ENCODE peak calls at places on chromosomes 12 and 14, in six cellular contexts. B is heart left ventricle, U is left ventricle myocardium inferior, N is lung, O is gastrocnemius medialis, H is left lung. E is an unnamed sample. For H3K4me1, the result is how much of the 10 kb centered on the place peaks cover.

GRCh38 chr14:88667555-88668273 is 104.9 kb downstream of the ZC3H14 start:
- DNase-seq in B (peak), N (peak), H (no peak), U (no peak), O (peak), E (peak)

GRCh38 chr14:70714055-70714550 is 72.4 kb downstream of the TTC9 start:
- DNase-seq in O (no peak), U (no peak), H (no peak), B (peak), N (no peak), E (peak)

GRCh38 chr14:80902608-80903007 is 38.9 kb downstream of the CEP128 start:
- DNase-seq in N (no peak), O (no peak), U (no peak), B (no peak), H (no peak), E (no peak)

GRCh38 chr12:46269429-46270241 is 792 bp upstream of the SLC38A1 start:
- DNase-seq in B (no peak), U (no peak), N (no peak), O (no peak), H (no peak), E (peak)

GRCh38 chr12:30450872-30451271 is 244.8 kb downstream of the IPO8 start:
- DNase-seq in B (no peak), N (no peak), U (no peak), H (no peak), O (no peak), E (no peak)

GRCh38 chr14:71262466-71262865 is 355.2 kb downstream of the PCNX1 start:
- DNase-seq in B (no peak), O (no peak), N (no peak), U (no peak), H (no peak), E (no peak)

GRCh38 chr12:68349083-68349700 is 17.0 kb upstream of the MDM1 start:
- DNase-seq in H (no peak), B (no peak), O (no peak), N (no peak), U (no peak), E (no peak)

GRCh38 chr12:40819427-40820108 is 127.3 kb downstream of the CNTN1 start:
- DNase-seq in N (no peak), B (no peak), H (no peak), U (no peak), O (no peak), E (peak)

GRCh38 chr12:3142386-3142785 is 65.2 kb downstream of the TSPAN9 start:
- DNase-seq in B (no peak), O (no peak), H (no peak), N (no peak), U (no peak), E (no peak)

GRCh38 chr12:116714175-116714574 is 23.7 kb downstream of the SPRING1 start:
- DNase-seq in O (peak), B (peak), U (no peak), H (no peak), N (no peak), E (no peak)

GRCh38 chr12:82896979-82897378 is 210.3 kb downstream of the TMTC2 start:
- DNase-seq in U (no peak), O (no peak), H (no peak), B (no peak), N (no peak), E (peak)

GRCh38 chr14:101894365-101895113 is 69.8 kb upstream of the DYNC1H1 start:
- DNase-seq in O (no peak), H (no peak), N (no peak), B (no peak), U (no peak), E (no peak)

GRCh38 chr14:103372552-103373304 is 12.5 kb upstream of the MARK3 start:
- DNase-seq in N (no peak), B (no peak), O (no peak), U (no peak), H (peak), E (no peak)

GRCh38 chr12:31599053-31599452 is 8.1 kb upstream of the DENND5B start:
- DNase-seq in U (no peak), H (no peak), N (no peak), B (no peak), O (no peak), E (no peak)

GRCh38 chr14:35829449-35829848 is 3.3 kb downstream of the BRMS1L start:
- DNase-seq in B (no peak), O (no peak), N (no peak), U (no peak), H (no peak), E (no peak)

GRCh38 chr14:102654298-102654697 is 61.8 kb downstream of the RCOR1 start:
- DNase-seq in N (no peak), U (no peak), B (no peak), O (no peak), H (no peak), E (no peak)

GRCh38 chr12:76670776-76671175 is 93.1 kb upstream of the ZDHHC17 start:
- DNase-seq in B (no peak), N (no peak), U (no peak), H (no peak), O (no peak), E (no peak)

GRCh38 chr12:76706099-76706498 is 57.8 kb upstream of the ZDHHC17 start:
- DNase-seq in B (no peak), H (no peak), O (no peak), N (no peak), U (no peak), E (no peak)

GRCh38 chr12:21528953-21529352 is 2.9 kb downstream of the SPX start:
- DNase-seq in N (no peak), O (no peak), U (no peak), B (no peak), H (no peak), E (no peak)
- H3K4me1 ChIP-seq in N (under half), O (under half), U (under half), B (under half), H (under half), E (under half)

DNA sequence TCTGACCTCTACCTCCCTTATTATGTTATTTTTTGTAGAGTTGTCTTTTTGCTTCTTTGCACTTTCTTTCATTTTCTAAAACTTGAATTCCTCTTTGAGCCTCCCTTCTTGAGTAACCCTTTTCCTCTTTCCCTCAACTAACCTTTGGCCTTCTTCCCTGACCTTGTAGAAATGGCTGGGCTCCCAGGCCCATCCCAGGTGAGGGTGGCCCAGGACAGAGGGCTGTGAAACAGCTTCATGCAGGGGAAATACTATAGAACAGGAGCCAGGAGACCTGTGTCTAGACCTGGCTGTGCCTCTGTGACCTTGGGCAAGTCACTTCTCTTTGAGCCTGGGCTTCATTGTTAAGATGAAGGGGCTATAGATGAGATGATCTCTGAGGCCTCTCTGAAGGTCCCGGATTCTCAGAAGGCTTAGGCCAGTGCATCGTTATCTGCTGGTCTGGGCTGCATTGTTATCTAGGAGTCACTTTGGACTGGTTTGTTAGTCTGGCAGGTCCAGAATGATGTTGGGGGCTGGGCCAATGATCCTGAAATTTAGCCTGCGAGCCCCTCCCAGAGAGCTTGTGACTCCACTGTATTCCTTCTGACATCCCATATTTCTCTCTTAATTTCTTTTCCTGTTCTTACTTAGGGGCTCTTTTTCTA is 2.2 kb downstream of the ATN1 start:
- DNase-seq in O (no peak), U (no peak), B (no peak), H (no peak), N (no peak), E (no peak)
- H3K27ac ChIP-seq in O (peak), U (peak), B (peak), H (peak), N (no peak), E (no peak)

DNA sequence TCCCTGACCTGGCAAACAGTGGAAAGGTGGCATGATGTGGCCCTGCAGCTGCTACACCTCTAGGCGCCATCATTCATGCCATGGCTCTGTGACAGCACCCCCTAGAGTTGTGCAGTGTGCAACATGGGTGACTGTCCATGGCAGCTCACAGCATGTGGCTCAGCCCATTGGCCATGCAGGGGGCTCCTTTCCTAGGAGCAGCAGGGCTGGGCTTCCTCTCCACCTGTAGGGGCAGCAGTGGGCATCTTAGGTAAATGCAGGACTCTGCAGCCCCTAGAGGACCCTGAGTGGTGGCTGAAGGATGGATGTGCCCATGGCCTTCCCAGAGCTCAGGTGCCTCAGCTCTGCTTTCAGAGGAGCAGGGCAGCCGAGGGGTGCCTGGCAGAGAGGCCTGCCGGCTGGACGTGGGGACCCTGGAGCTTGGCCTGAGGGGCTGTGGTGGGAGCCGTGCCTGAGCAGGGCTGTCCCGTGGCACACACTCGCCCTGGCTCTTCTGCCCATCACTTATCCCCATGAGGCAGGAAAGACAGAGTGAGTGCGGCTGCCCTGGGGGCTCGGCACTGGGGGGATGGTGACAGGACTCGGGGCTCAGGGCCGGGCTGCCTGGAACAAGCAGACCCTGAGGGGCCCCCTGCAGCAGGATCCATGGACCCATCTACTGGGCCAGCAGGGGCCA is 7.4 kb downstream of the ADSS1 start:
- DNase-seq in U (no peak), O (no peak), H (no peak), B (no peak), N (no peak), E (no peak)
- TF ChIP-seq CTCF in U (peak), O (peak), H (no peak), B (peak), N (no peak), E (peak)

DNA sequence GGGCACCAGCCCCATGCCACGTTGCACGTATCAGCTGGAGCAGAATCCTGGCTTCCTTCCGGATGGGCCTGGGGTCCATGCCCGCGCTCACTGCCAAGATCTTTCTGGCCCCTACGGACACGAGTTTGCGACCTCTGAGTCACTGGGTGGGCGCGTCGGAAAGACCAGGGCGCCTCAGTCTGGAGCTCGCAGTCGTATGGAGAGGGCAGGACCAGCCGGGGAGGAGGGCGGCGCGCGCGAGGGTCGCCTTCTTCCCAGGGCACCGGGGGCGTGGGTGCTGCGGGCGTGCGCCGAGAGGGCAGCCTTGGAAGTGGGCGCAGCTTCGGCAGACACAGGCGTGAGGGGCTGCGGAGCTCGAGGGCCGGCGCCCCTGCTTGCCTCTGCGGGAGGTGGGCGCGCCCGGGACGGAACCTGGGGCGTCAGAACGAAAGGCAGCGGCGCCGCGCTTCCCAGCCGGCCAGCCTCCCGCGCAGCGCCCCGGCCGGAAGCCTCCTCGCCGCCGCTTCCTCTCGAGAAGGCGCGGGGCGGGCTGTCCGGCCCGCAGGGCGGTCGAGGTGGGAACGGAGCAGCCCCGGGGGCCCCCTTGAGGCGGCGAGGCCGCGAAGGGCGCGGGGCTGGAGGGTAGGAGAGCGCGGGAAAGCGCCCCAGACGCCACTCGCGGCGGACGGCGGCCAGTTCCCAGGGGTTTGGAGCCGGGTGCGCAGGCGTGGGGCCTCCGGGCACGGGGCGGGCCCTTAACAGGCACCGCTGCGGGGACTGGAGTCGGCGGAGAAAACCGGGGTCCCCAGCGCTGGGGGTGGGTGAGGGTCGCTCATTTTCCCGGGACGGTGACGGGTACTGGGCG is at the start of gene ARL6IP4:
- DNase-seq in U (peak), B (peak), N (peak), H (peak), O (no peak), E (peak)
- H3K4me1 ChIP-seq in U (half or more), B (half or more), N (under half), H (half or more), O (half or more), E (under half)

GRCh38 chr12:108784270-108784669 is 53.0 kb upstream of the CORO1C start:
- DNase-seq in H (peak), O (peak), U (no peak), N (peak), B (no peak), E (no peak)
- H3K27ac ChIP-seq in H (no peak), O (peak), U (peak), N (no peak), B (peak), E (no peak)

GRCh38 chr12:70724444-70724843 is 87.2 kb upstream of the PTPRB start:
- DNase-seq in B (no peak), U (no peak), O (no peak), N (no peak), H (no peak), E (no peak)
- TF ChIP-seq CTCF in B (peak), U (peak), O (no peak), N (no peak), H (no peak), E (no peak)

GRCh38 chr14:90811641-90812040 is 4.6 kb downstream of the TTC7B start:
- DNase-seq in B (no peak), H (no peak), O (no peak), N (no peak), U (no peak), E (no peak)
- H3K4me1 ChIP-seq in B (half or more), H (under half), O (half or more), N (under half), U (half or more), E (under half)

DNA sequence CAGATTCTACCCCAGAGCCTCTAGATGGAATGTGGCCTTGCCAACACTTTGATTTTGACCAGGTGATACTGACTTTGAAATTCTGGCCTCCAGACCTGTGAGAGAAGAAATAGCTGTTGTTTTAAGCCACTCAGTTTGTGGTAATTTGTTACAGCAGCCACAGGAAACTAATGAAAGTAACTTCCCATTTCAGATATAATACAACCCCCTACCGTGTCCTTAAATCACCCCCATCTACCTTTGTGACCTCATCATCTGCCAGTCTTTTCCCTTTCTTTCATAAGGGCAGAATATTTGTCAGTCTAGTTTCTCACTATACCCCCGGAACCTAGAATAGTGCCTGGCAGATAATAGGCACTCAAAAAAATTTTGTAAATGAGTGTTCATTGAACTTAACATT is 39.6 kb downstream of the PPP4R4 start:
- DNase-seq in H (no peak), O (no peak), N (no peak), B (no peak), U (no peak), E (no peak)
- H3K27ac ChIP-seq in H (no peak), O (no peak), N (no peak), B (no peak), U (no peak), E (no peak)

DNA sequence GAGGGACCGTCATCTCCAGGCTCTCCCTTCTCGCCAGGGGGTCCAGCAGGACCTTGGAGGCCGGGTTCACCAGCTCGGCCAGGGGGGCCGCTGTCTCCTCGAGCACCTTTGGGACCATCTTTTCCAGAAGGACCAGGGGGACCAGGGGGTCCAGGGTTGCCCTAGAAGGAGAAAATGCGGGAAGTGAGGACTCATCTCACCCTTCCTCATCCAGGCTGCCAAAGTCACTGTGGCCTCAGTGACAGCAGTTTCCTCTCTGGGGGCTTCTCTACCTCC is 15.1 kb downstream of the TMEM106C start:
- DNase-seq in B (no peak), N (no peak), U (no peak), O (no peak), H (no peak), E (no peak)
- TF ChIP-seq CTCF in B (no peak), N (no peak), U (no peak), O (no peak), H (no peak), E (no peak)

E was measured in colonic mucosa.